ENCODE peak calls at places on chromosome 17, in nine cellular contexts. A is effector CD8-positive, alpha-beta T cell; L is effector memory CD4-positive, alpha-beta T cell; P is activated T-cell treated with anti-CD3 and anti-CD28 coated beads for 1 hour; I is naive thymus-derived CD4-positive, alpha-beta T cell; Z is NCI-H1694 treated with DMSO at 0.1 percent for 48 hours; R is activated CD4-positive, alpha-beta T cell treated with anti-CD3 and anti-CD28 coated beads for 1 hour; J is omental fat pad; W is fibroblast of mammary gland. T is an unnamed sample.

GRCh38 chr17:18025596-18026407 is 13.2 kb downstream of the ATPAF2 start:
- DNase-seq in A (no peak), L (no peak), P (no peak), I (no peak), Z (no peak), R (no peak), J (no peak), W (peak; percentile 55), T (no peak)

GRCh38 chr17:19546289-19547065 is 12.8 kb downstream of the SLC47A1 start:
- DNase-seq in A (no peak), L (no peak), P (no peak), I (no peak), Z (no peak), R (no peak), J (no peak), W (no peak), T (no peak)

GRCh38 chr17:63550816-63551639 is 751 bp downstream of the DCAF7 start:
- DNase-seq in A (no peak), L (no peak), P (peak; percentile 6), I (no peak), Z (peak; percentile 55), R (no peak), J (no peak), W (peak; percentile 31), T (no peak)

GRCh38 chr17:81722184-81723120 is 10.4 kb downstream of the SLC25A10 start:
- DNase-seq in A (no peak), L (no peak), P (no peak), I (no peak), Z (no peak), R (no peak), J (no peak), W (peak; percentile 39), T (no peak)

GRCh38 chr17:40317345-40317873 is 8.4 kb downstream of the RARA start:
- DNase-seq in A (peak; percentile 36), L (no peak), P (peak; percentile 45), I (no peak), Z (peak; percentile 27), R (peak; percentile 20), J (peak; percentile 29), W (peak; percentile 71), T (no peak)

GRCh38 chr17:72826602-72827001 is 265.9 kb downstream of the SLC39A11 start:
- DNase-seq in A (no peak), L (no peak), P (no peak), I (no peak), Z (no peak), R (no peak), J (no peak), W (peak; percentile 56), T (no peak)

GRCh38 chr17:41449008-41449407 is 8.2 kb upstream of the KRT38 start:
- DNase-seq in A (no peak), L (no peak), P (no peak), I (no peak), Z (no peak), R (no peak), J (no peak), W (no peak), T (no peak)

GRCh38 chr17:55320594-55321506 is 56.1 kb downstream of the HLF start:
- DNase-seq in A (no peak), L (no peak), P (no peak), I (no peak), Z (no peak), R (no peak), J (no peak), W (no peak), T (no peak)

GRCh38 chr17:35799942-35800341 is 4.5 kb upstream of the MMP28 start:
- DNase-seq in A (no peak), L (no peak), P (no peak), I (no peak), Z (peak; percentile 43), R (no peak), J (no peak), W (no peak), T (no peak)

GRCh38 chr17:44171931-44172455 is 1.5 kb downstream of the ASB16 start:
- DNase-seq in A (no peak), L (no peak), P (no peak), I (no peak), Z (no peak), R (no peak), J (no peak), W (no peak), T (no peak)

GRCh38 chr17:50532452-50533024 is at the start of gene EPN3:
- DNase-seq in A (no peak), L (no peak), P (no peak), I (no peak), Z (no peak), R (no peak), J (no peak), W (no peak), T (no peak)

GRCh38 chr17:41186872-41187271 is 2.2 kb upstream of the KRTAP4-1 start:
- DNase-seq in A (no peak), L (no peak), P (no peak), I (no peak), Z (no peak), R (no peak), J (no peak), W (no peak), T (no peak)

GRCh38 chr17:42531455-42532354 is 4.3 kb upstream of the NAGLU start:
- DNase-seq in A (peak; percentile 22), L (peak; percentile 29), P (peak; percentile 32), I (peak; percentile 50), Z (peak; percentile 54), R (peak; percentile 28), J (no peak), W (peak; percentile 42), T (no peak)

GRCh38 chr17:76865174-76865573 is 3.0 kb upstream of the MGAT5B start:
- DNase-seq in A (no peak), L (no peak), P (no peak), I (no peak), Z (no peak), R (no peak), J (no peak), W (no peak), T (no peak)

GRCh38 chr17:77253611-77254051 is 112.9 kb downstream of the SEC14L1 start:
- DNase-seq in A (no peak), L (no peak), P (no peak), I (no peak), Z (peak; percentile 85), R (no peak), J (no peak), W (peak; percentile 23), T (no peak)

GRCh38 chr17:66789093-66789492 is 45.8 kb upstream of the CACNG5 start:
- DNase-seq in A (no peak), L (no peak), P (no peak), I (no peak), Z (no peak), R (no peak), J (no peak), W (no peak), T (no peak)

GRCh38 chr17:37674511-37674910 is 31.3 kb upstream of the DDX52 start:
- DNase-seq in A (no peak), L (no peak), P (no peak), I (no peak), Z (no peak), R (no peak), J (no peak), W (no peak), T (no peak)

GRCh38 chr17:78899361-78900260 is 3.4 kb downstream of the CEP295NL start:
- DNase-seq in A (no peak), L (no peak), P (no peak), I (no peak), Z (no peak), R (no peak), J (no peak), W (no peak), T (no peak)

GRCh38 chr17:10772425-10773380 is 31.2 kb downstream of the TMEM238L start:
- DNase-seq in A (no peak), L (no peak), P (no peak), I (peak; percentile 23), Z (peak; percentile 2), R (no peak), J (no peak), W (peak; percentile 37), T (no peak)

GRCh38 chr17:6669479-6670212 is 18.1 kb downstream of the C17orf100 start:
- DNase-seq in A (no peak), L (no peak), P (no peak), I (no peak), Z (no peak), R (no peak), J (no peak), W (no peak), T (no peak)

GRCh38 chr17:49223517-49224197 is 6.9 kb downstream of the PHOSPHO1 start:
- DNase-seq in A (peak; percentile 57), L (peak; percentile 27), P (peak; percentile 62), I (peak; percentile 53), Z (no peak), R (peak; percentile 50), J (peak; percentile 46), W (peak; percentile 26), T (no peak)

GRCh38 chr17:27458524-27458908 is 2.3 kb downstream of the KSR1 start:
- DNase-seq in A (no peak), L (no peak), P (no peak), I (no peak), Z (no peak), R (no peak), J (no peak), W (no peak), T (no peak)

GRCh38 chr17:31457391-31458234 is 66.1 kb downstream of the RAB11FIP4 start:
- DNase-seq in A (no peak), L (no peak), P (no peak), I (no peak), Z (no peak), R (no peak), J (no peak), W (no peak), T (no peak)

GRCh38 chr17:82424001-82424862 is 5.8 kb upstream of the OGFOD3 start:
- DNase-seq in A (peak; percentile 12), L (peak; percentile 22), P (peak; percentile 30), I (peak; percentile 47), Z (peak; percentile 43), R (no peak), J (no peak), W (peak; percentile 61), T (no peak)

GRCh38 chr17:78581304-78581703 is 4.1 kb upstream of the DNAH17 start:
- DNase-seq in A (no peak), L (no peak), P (no peak), I (no peak), Z (no peak), R (no peak), J (no peak), W (no peak), T (no peak)

GRCh38 chr17:17693253-17693954 is 12.1 kb downstream of the RAI1 start:
- DNase-seq in A (no peak), L (no peak), P (no peak), I (no peak), Z (peak; percentile 56), R (no peak), J (no peak), W (no peak), T (no peak)